ENCODE peak calls at places on chromosomes 12 and 14, in eight cellular contexts. Y, P, G, W, X, A, S and J are unnamed samples.

GRCh38 chr12:121578230-121579189 is 2.3 kb downstream of the KDM2B start:
- DNase-seq in A (peak), P (no peak), G (no peak), X (no peak), W (no peak), Y (no peak), S (peak), J (no peak)

GRCh38 chr12:84727964-84728363 is 184.6 kb downstream of the SLC6A15 start:
- DNase-seq in G (no peak), Y (no peak), A (no peak), X (no peak), W (no peak), P (peak), S (no peak), J (peak)

GRCh38 chr12:18123707-18124106 is 33.7 kb upstream of the RERGL start:
- DNase-seq in S (no peak), A (no peak), P (no peak), G (no peak), Y (no peak), X (no peak), W (no peak), J (no peak)

GRCh38 chr14:36553650-36554260 is 28.7 kb downstream of the NKX2-8 start:
- DNase-seq in G (peak), P (peak), W (no peak), S (peak), A (peak), Y (peak), X (peak), J (peak)

GRCh38 chr12:114215766-114216165 is 190.2 kb downstream of the TBX5 start:
- DNase-seq in P (no peak), W (no peak), Y (no peak), X (no peak), S (no peak), A (no peak), G (no peak), J (no peak)

GRCh38 chr14:60184597-60185555 is 19.7 kb upstream of the DHRS7 start:
- DNase-seq in A (no peak), Y (no peak), X (no peak), G (no peak), P (no peak), S (peak), W (no peak), J (no peak)

GRCh38 chr14:91732859-91733477 is 1.1 kb upstream of the CATSPERB start:
- DNase-seq in G (peak), S (no peak), Y (no peak), X (no peak), P (no peak), W (no peak), A (peak), J (peak)

GRCh38 chr14:102665665-102666064 is 73.2 kb downstream of the RCOR1 start:
- DNase-seq in X (no peak), Y (no peak), G (no peak), P (no peak), S (no peak), W (no peak), A (no peak), J (no peak)

GRCh38 chr14:82488473-82488872 is 954.8 kb upstream of the SEL1L start:
- DNase-seq in P (no peak), Y (no peak), G (no peak), A (no peak), W (no peak), S (no peak), X (no peak), J (peak)

GRCh38 chr12:43336962-43337555 is 214.9 kb downstream of the ADAMTS20 start:
- DNase-seq in P (no peak), G (peak), X (peak), S (peak), W (no peak), Y (no peak), A (peak), J (peak)

GRCh38 chr14:69298131-69299071 is 38.4 kb downstream of the GALNT16 start:
- DNase-seq in P (no peak), G (peak), W (no peak), A (no peak), X (no peak), S (no peak), Y (no peak), J (no peak)

GRCh38 chr14:65815127-65815526 is 402.6 kb downstream of the FUT8 start:
- DNase-seq in A (no peak), X (no peak), Y (no peak), G (no peak), S (no peak), P (no peak), W (no peak), J (no peak)

GRCh38 chr14:90796319-90796718 is 19.9 kb downstream of the TTC7B start:
- DNase-seq in S (no peak), A (no peak), P (no peak), G (no peak), W (no peak), Y (no peak), X (no peak), J (no peak)

GRCh38 chr12:62785941-62786559 is 148.9 kb downstream of the PPM1H start:
- DNase-seq in S (peak), X (peak), W (no peak), A (peak), G (no peak), P (no peak), Y (no peak), J (peak)